ENCODE peak calls at places on chromosomes 12 and 14, in six cellular contexts. C is mammary epithelial cell; V is CD4-positive, CD25-positive, alpha-beta regulatory T cell; K is uterus; I is neuronal stem cell; L is HCT116. P is an unnamed sample. For H3K4me1, the result is how much of the 10 kb centered on the place peaks cover.

GRCh38 chr14:24416932-24417619 is 12.4 kb downstream of the CBLN3 start:
- DNase-seq in C (no peak), V (no peak), K (no peak), I (no peak), L (no peak), P (no peak)

GRCh38 chr12:89166525-89166934 is 185.8 kb downstream of the DUSP6 start:
- DNase-seq in C (peak), V (no peak), K (no peak), I (no peak), L (no peak), P (no peak)

GRCh38 chr14:68694516-68695235 is 98.2 kb downstream of the ZFP36L1 start:
- DNase-seq in C (no peak), V (no peak), K (peak), I (no peak), L (no peak), P (no peak)

GRCh38 chr14:75003250-75004027 is 718 bp downstream of the EIF2B2 start:
- DNase-seq in C (no peak), V (no peak), K (no peak), I (no peak), L (no peak), P (no peak)

GRCh38 chr12:3836641-3837040 is 36.6 kb downstream of the PARP11 start:
- DNase-seq in C (no peak), V (no peak), K (no peak), I (no peak), L (no peak), P (no peak)

GRCh38 chr12:50523772-50524171 is 19.0 kb downstream of the DIP2B start:
- DNase-seq in C (no peak), V (no peak), K (no peak), I (no peak), L (no peak), P (no peak)

GRCh38 chr12:25670076-25671055 is 117.3 kb upstream of the LMNTD1 start:
- DNase-seq in C (peak), V (no peak), K (no peak), I (no peak), L (no peak), P (no peak)

GRCh38 chr12:120413901-120414695 is 23.8 kb upstream of the COX6A1 start:
- DNase-seq in C (no peak), V (no peak), K (no peak), I (peak), L (no peak), P (no peak)

GRCh38 chr12:89051065-89051677 is 301.1 kb downstream of the DUSP6 start:
- DNase-seq in C (peak), V (peak), K (no peak), I (peak), L (peak), P (peak)

GRCh38 chr14:75979071-75979571 is 2.7 kb downstream of the TGFB3 start:
- DNase-seq in C (no peak), V (no peak), K (peak), I (no peak), L (no peak), P (no peak)

GRCh38 chr12:27593266-27593665 is 69.3 kb downstream of the PPFIBP1 start:
- DNase-seq in C (peak), V (no peak), K (no peak), I (no peak), L (no peak), P (no peak)

GRCh38 chr12:106183735-106184134 is 45.0 kb upstream of the NUAK1 start:
- DNase-seq in C (no peak), V (no peak), K (no peak), I (no peak), L (no peak), P (no peak)

GRCh38 chr14:104594310-104595046 is 10.1 kb downstream of the TMEM179 start:
- DNase-seq in C (no peak), V (no peak), K (no peak), I (no peak), L (no peak), P (no peak)

GRCh38 chr12:3273409-3273853 is 196.3 kb downstream of the TSPAN9 start:
- DNase-seq in C (peak), V (no peak), K (no peak), I (no peak), L (peak), P (no peak)

GRCh38 chr12:25816637-25817036 is 141.8 kb upstream of the RASSF8 start:
- DNase-seq in C (no peak), V (no peak), K (no peak), I (no peak), L (no peak), P (no peak)

GRCh38 chr12:14416658-14417057 is 51.2 kb downstream of the ATF7IP start:
- DNase-seq in C (peak), V (peak), K (no peak), I (peak), L (no peak), P (no peak)

GRCh38 chr12:29242921-29243431 is 93.9 kb downstream of the FAR2 start:
- DNase-seq in C (no peak), V (no peak), K (no peak), I (no peak), L (no peak), P (no peak)

GRCh38 chr12:51238037-51238509 is 553 bp upstream of the DAZAP2 start:
- DNase-seq in C (no peak), V (no peak), K (no peak), I (no peak), L (no peak), P (no peak)

GRCh38 chr12:101086490-101086889 is 123.5 kb downstream of the SLC5A8 start:
- DNase-seq in C (peak), V (no peak), K (no peak), I (no peak), L (no peak), P (no peak)

GRCh38 chr12:32561931-32562341 is 117.2 kb upstream of the DNM1L start:
- DNase-seq in C (no peak), V (no peak), K (no peak), I (peak), L (no peak), P (no peak)

DNA sequence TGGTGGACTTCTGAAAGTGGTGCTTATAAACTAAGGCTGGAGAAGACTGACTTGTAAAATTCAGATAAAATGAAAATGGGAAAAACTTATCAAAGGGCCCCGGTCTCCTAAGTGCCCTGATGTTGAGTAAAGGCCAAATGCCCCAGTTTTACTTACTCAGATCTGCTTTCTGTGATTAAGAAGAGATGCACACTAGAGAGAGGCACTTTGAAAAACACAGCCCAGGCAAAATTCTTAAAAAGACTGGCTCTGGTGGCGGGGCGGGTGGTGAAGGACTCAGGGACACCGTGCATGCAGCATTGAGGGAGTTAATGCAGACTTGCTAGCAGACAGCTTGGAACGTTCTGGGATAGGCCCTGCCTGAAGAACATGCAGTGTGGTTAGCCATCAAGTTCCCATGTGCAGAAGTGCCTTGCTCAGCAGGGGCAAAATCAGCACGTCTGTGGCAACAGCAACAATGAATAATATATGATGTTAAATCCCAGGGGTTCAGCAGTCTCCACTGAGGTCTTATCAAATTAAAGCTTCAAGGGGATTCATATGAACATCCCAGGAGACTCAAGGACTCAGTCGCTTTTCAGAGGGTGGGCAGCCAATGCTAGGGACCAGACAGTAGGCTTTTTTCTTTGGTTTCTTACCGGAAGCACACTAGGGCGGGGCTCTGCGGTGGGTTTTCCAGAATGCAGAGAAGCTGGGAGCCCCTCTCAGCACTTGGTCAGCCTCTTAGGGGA is 105.0 kb downstream of the DAD1 start:
- DNase-seq in C (no peak), V (no peak), K (no peak), I (no peak), L (no peak), P (no peak)
- H3K4me1 ChIP-seq in C (under half), V (under half), K (under half), I (under half), L (under half), P (under half)

DNA sequence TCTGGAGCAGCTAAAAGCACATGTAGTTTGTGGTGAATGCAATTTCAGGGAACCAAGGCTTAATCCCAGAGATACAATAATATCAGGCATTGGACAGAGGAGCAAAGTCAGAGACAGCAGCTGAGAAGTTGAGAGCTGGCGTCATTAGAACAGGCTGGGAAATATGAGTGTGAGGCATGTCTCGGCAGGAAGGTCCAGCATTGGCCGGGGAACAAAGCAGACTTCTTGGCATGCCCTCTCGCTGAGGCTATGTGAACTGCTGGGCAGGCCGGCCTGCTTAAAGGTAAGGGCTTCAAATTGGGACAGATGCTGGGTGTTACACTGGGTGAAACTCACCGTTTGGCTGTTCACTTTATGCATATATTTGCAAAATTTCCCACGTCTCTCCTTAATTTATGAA is 125.4 kb downstream of the CAND1 start:
- DNase-seq in C (peak), V (no peak), K (peak), I (no peak), L (no peak), P (no peak)
- H3K27ac ChIP-seq in C (no peak), V (no peak), K (no peak), I (no peak), L (no peak), P (no peak)

GRCh38 chr12:124386661-124387509 is 92.0 kb downstream of the RFLNA start:
- DNase-seq in C (no peak), V (no peak), K (no peak), I (no peak), L (no peak), P (no peak)
- H3K4me1 ChIP-seq in C (half or more), V (under half), K (under half), I (under half), L (under half), P (under half)

DNA sequence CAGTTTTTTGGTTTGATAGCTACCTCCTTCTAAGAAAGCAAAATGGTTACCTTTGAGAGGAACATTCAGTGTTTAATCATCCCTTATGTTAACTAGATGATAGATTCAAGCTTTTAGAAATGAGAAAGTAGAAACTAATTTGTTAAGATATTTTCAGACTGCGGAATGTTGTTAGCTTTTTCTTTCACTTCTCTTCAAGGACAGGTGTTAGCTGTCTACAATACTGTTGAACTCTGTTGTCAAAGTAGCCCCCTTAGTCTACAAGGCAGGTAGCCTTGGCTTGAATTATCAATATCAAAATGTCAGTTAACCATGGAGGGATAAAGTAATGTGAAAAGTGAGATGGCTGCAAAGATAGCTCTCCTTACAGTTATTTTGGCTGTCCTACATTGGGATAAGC is 14.8 kb downstream of the MAPK1IP1L start:
- DNase-seq in C (no peak), V (no peak), K (no peak), I (no peak), L (no peak), P (no peak)
- H3K27ac ChIP-seq in C (no peak), V (no peak), K (no peak), I (no peak), L (no peak), P (no peak)

GRCh38 chr14:73753887-73754880 is 40.0 kb upstream of the PNMA1 start:
- DNase-seq in C (no peak), V (no peak), K (no peak), I (no peak), L (no peak), P (no peak)

GRCh38 chr14:73757381-73757780 is 43.2 kb upstream of the PNMA1 start:
- DNase-seq in C (no peak), V (no peak), K (no peak), I (no peak), L (no peak), P (no peak)

GRCh38 chr14:73753043-73753886 is 39.1 kb upstream of the PNMA1 start:
- DNase-seq in C (no peak), V (no peak), K (no peak), I (no peak), L (no peak), P (no peak)

GRCh38 chr14:73754911-73755360 is 40.8 kb upstream of the PNMA1 start:
- DNase-seq in C (no peak), V (no peak), K (peak), I (no peak), L (no peak), P (no peak)

DNA sequence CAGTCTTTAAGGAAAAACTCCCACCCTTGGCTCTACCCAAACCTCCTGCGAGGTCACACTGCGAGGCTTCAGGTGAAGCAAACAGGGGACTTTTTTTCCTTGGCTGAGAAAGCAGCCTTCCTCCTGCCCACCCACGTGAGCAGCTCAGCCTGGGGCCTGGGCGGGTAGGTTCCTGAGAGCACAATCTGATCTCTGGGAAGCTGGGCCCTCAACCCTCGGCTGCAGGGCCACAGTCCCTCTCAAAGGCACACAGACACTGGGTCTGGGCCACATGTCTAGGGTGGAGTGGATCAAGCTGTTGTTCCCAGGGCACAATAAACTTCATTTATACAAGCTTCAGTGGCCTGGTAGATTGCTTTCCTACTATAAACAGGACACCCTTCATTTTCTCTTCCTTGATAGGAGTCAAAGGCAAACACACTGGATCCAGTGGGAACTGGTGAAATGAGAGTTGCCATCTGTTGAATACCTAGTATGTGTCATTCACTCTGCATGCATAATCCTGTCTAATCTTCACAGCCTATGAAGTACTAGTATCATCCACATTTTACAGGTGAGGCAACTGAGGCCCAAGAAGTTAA is 41.3 kb upstream of the PNMA1 start:
- DNase-seq in C (peak), V (no peak), K (no peak), I (no peak), L (no peak), P (no peak)
- H3K4me1 ChIP-seq in C (half or more), V (half or more), K (under half), I (under half), L (under half), P (under half)

P was measured in iPS DF 6.9.